ENCODE peak calls at places on chromosomes 12 and 14, in six cellular contexts. L, G, J, K, S and W are unnamed samples.
A peak's percentile ranks its signal among the peaks of the same experiment; 100 is the strongest.

GRCh38 chr12:28767836-28768348 is 381.2 kb upstream of the FAR2 start:
- DNase-seq in L (no peak), G (no peak), J (peak; percentile 19), K (no peak), S (no peak), W (no peak)

GRCh38 chr12:22029991-22030390 is 16.0 kb upstream of the CMAS start:
- DNase-seq in L (no peak), G (no peak), J (no peak), K (no peak), S (no peak), W (no peak)

GRCh38 chr14:67643671-67644070 is 24.0 kb downstream of the ARG2 start:
- DNase-seq in L (no peak), G (no peak), J (no peak), K (no peak), S (no peak), W (no peak)

GRCh38 chr12:55974308-55974724 is 438 bp downstream of the RAB5B start:
- DNase-seq in L (peak; percentile 20), G (no peak), J (peak; percentile 45), K (no peak), S (peak; percentile 52), W (peak; percentile 11)

GRCh38 chr12:109432431-109432830 is 44.7 kb downstream of the KCTD10 start:
- DNase-seq in L (no peak), G (no peak), J (no peak), K (no peak), S (no peak), W (no peak)

GRCh38 chr14:57686317-57686716 is 179.6 kb downstream of the SLC35F4 start:
- DNase-seq in L (no peak), G (no peak), J (no peak), K (no peak), S (no peak), W (no peak)

GRCh38 chr14:97719931-97720330 is 922.7 kb downstream of the VRK1 start:
- DNase-seq in L (peak; percentile 35), G (no peak), J (no peak), K (no peak), S (no peak), W (peak; percentile 49)

GRCh38 chr12:85156569-85156968 is 120.4 kb downstream of the LRRIQ1 start:
- DNase-seq in L (no peak), G (no peak), J (no peak), K (no peak), S (no peak), W (no peak)

GRCh38 chr12:74538491-74539258 is 1.0 kb downstream of the ATXN7L3B start:
- DNase-seq in L (peak; percentile 46), G (no peak), J (no peak), K (no peak), S (no peak), W (peak; percentile 41)

GRCh38 chr14:21109377-21110260 is 8.8 kb downstream of the TMEM253 start:
- DNase-seq in L (no peak), G (no peak), J (no peak), K (no peak), S (no peak), W (no peak)

GRCh38 chr14:54169254-54169924 is 212.8 kb upstream of the BMP4 start:
- DNase-seq in L (no peak), G (no peak), J (peak; percentile 10), K (no peak), S (no peak), W (no peak)

GRCh38 chr12:120132863-120133385 is 16.4 kb upstream of the RAB35 start:
- DNase-seq in L (peak; percentile 66), G (no peak), J (no peak), K (no peak), S (no peak), W (no peak)

GRCh38 chr14:73753887-73754880 is 40.0 kb upstream of the PNMA1 start:
- DNase-seq in L (peak; percentile 81), G (no peak), J (no peak), K (no peak), S (no peak), W (no peak)

GRCh38 chr12:110907583-110907982 is 12.8 kb downstream of the MYL2 start:
- DNase-seq in L (no peak), G (no peak), J (no peak), K (no peak), S (no peak), W (no peak)

GRCh38 chr12:50175716-50176026 is 8.5 kb upstream of the CERS5 start:
- DNase-seq in L (no peak), G (no peak), J (no peak), K (no peak), S (no peak), W (no peak)
- H3K27ac ChIP-seq in L (no peak overlapping the region), G (no peak overlapping the region), J (no peak overlapping the region), K (no peak overlapping the region), S (no peak overlapping the region), W (no peak overlapping the region)

GRCh38 chr12:130744274-130744673 is 28.2 kb upstream of the RIMBP2 start:
- DNase-seq in L (no peak), G (no peak), J (no peak), K (no peak), S (no peak), W (no peak)

GRCh38 chr12:130743606-130744005 is 27.5 kb upstream of the RIMBP2 start:
- DNase-seq in L (no peak), G (no peak), J (no peak), K (no peak), S (no peak), W (no peak)

GRCh38 chr12:130745921-130746320 is 29.8 kb upstream of the RIMBP2 start:
- DNase-seq in L (no peak), G (no peak), J (no peak), K (no peak), S (no peak), W (no peak)

GRCh38 chr12:130748786-130749185 is 32.7 kb upstream of the RIMBP2 start:
- DNase-seq in L (no peak), G (no peak), J (no peak), K (no peak), S (no peak), W (no peak)

GRCh38 chr12:130747867-130748740 is 32.0 kb upstream of the RIMBP2 start:
- DNase-seq in L (peak; percentile 49), G (peak; percentile 79), J (peak; percentile 43), K (peak; percentile 48), S (peak; percentile 64), W (peak; percentile 58)
- TF ChIP-seq CTCF in L (peak; percentile 27), G (peak; percentile 88), J (peak; percentile 73), K (peak; percentile 94), S (peak; percentile 84), W (peak; percentile 83)

GRCh38 chr14:98773814-98774213 is 498.2 kb downstream of the BCL11B start:
- DNase-seq in L (no peak), G (no peak), J (no peak), K (no peak), S (no peak), W (no peak)

GRCh38 chr14:98769326-98769725 is 502.7 kb downstream of the BCL11B start:
- DNase-seq in L (no peak), G (no peak), J (no peak), K (no peak), S (no peak), W (no peak)

GRCh38 chr14:98766818-98767217 is 505.2 kb downstream of the BCL11B start:
- DNase-seq in L (no peak), G (no peak), J (no peak), K (no peak), S (no peak), W (no peak)

GRCh38 chr14:98775892-98776291 is 496.1 kb downstream of the BCL11B start:
- DNase-seq in L (no peak), G (no peak), J (no peak), K (no peak), S (no peak), W (no peak)

DNA sequence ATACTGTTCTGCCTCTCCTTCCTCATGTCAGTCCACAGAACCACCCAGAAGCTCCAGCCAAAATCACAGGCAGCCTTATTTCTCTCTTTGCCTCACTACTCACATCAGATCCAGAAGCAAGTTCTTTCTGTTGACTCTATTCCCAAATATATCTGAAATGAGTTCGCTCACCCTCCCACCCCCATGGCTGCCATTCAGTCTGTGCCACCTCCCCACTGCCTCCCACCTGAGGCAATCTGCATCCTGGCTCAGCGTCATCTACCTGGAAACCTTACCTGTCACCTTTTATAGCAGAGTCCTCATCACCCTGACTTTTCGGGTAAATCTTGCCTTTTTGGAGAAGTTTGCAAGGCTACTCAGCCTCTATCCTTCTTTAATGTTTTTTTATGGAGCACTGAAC is 501.8 kb downstream of the BCL11B start:
- DNase-seq in L (no peak), G (no peak), J (no peak), K (no peak), S (no peak), W (no peak)
- H3K27ac ChIP-seq in L (no peak overlapping the region), G (no peak overlapping the region), J (no peak overlapping the region), K (no peak overlapping the region), S (no peak overlapping the region), W (no peak overlapping the region)

DNA sequence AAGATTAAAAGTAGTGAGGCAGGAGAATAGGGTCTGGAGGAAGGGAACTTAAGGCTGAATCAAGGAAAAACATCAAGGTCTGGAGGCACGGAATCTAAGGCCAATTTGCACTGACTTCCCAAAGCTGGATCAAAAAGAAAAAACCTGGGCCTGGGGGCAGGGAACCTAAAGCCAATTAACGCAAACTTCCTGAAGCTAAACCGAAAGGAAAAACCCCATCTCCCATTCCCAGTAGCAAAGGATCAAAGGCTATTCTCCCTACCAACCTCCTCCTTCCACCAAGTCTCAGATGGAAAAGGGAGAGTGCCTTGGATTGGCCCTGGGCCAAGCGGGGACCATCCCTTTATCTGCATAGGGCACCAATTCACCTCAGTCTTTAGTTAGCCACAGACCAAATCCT is 384.2 kb downstream of the GRIN2B start:
- DNase-seq in L (no peak), G (no peak), J (no peak), K (no peak), S (no peak), W (no peak)
- TF ChIP-seq CTCF in L (no peak), G (no peak), J (no peak), K (no peak), S (no peak), W (no peak)

DNA sequence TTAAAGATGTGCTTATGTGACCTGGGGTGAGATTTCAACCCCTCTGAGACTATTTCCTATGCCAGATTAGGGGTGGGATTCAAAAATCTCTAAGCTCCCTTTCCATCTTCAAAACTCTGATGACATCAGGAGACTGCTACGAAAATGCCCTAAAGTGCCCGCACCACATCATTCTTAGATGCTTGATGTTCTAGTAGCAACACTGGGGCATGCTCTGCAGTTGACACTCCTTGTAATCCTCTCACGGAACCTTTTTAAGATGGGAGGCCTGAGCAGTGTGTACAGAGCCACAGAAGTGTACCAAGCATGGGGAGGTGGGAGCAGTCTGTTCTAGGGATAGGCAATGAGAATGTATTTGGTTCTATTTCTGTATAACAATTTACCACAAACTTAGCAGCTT is 12.2 kb downstream of the FOS start:
- DNase-seq in L (no peak), G (no peak), J (no peak), K (no peak), S (no peak), W (no peak)
- H3K27ac ChIP-seq in L (no peak overlapping the region), G (no peak overlapping the region), J (no peak overlapping the region), K (no peak overlapping the region), S (no peak overlapping the region), W (no peak overlapping the region)